ENCODE peak calls at places on chromosomes 4 and X, in ten cellular contexts. One of them, this sample, is unnamed.

GRCh38 chrX:49041683-49042529 is 1.3 kb downstream of the TFE3 start:
- DNase-seq in RWPE1: no peak
- DNase-seq in stimulated activated CD4-positive, alpha-beta T cell treated with anti-CD3 and anti-CD28 coated beads, Interleukin-15, amount 100 ng/mL, for 1 hour: no peak
- DNase-seq in neuronal stem cell: no peak
- DNase-seq in posterior vena cava: no peak
- DNase-seq in NCI-H460: peak
- DNase-seq in activated CD8-positive, alpha-beta T cell treated with anti-CD3 and anti-CD28 coated beads, Interleukin-2, amount 10 ng/mL, durations not matched to agents 7 days and 5 days: peak
- DNase-seq in cardiac muscle cell: peak
- DNase-seq in fibroblast of lung: peak
- DNase-seq in stimulated activated CD8-positive, alpha-beta memory T cell treated with anti-CD3 and anti-CD28 coated beads, Interleukin-7, amount 100 ng/mL, for 24 hours: no peak
- DNase-seq in this sample: no peak

GRCh38 chrX:11525685-11526084 is 140.0 kb downstream of the ARHGAP6 start:
- DNase-seq in stimulated activated CD8-positive, alpha-beta memory T cell treated with anti-CD3 and anti-CD28 coated beads, Interleukin-7, amount 100 ng/mL, for 24 hours: no peak
- DNase-seq in RWPE1: no peak
- DNase-seq in cardiac muscle cell: no peak
- DNase-seq in fibroblast of lung: no peak
- DNase-seq in posterior vena cava: no peak
- DNase-seq in activated CD8-positive, alpha-beta T cell treated with anti-CD3 and anti-CD28 coated beads, Interleukin-2, amount 10 ng/mL, durations not matched to agents 7 days and 5 days: no peak
- DNase-seq in stimulated activated CD4-positive, alpha-beta T cell treated with anti-CD3 and anti-CD28 coated beads, Interleukin-15, amount 100 ng/mL, for 1 hour: no peak
- DNase-seq in NCI-H460: no peak
- DNase-seq in neuronal stem cell: no peak
- DNase-seq in this sample: no peak

GRCh38 chrX:44503550-44503949 is 39.1 kb downstream of the FUNDC1 start:
- DNase-seq in stimulated activated CD8-positive, alpha-beta memory T cell treated with anti-CD3 and anti-CD28 coated beads, Interleukin-7, amount 100 ng/mL, for 24 hours: no peak
- DNase-seq in stimulated activated CD4-positive, alpha-beta T cell treated with anti-CD3 and anti-CD28 coated beads, Interleukin-15, amount 100 ng/mL, for 1 hour: no peak
- DNase-seq in neuronal stem cell: no peak
- DNase-seq in activated CD8-positive, alpha-beta T cell treated with anti-CD3 and anti-CD28 coated beads, Interleukin-2, amount 10 ng/mL, durations not matched to agents 7 days and 5 days: no peak
- DNase-seq in cardiac muscle cell: no peak
- DNase-seq in posterior vena cava: no peak
- DNase-seq in NCI-H460: no peak
- DNase-seq in RWPE1: no peak
- DNase-seq in fibroblast of lung: no peak
- DNase-seq in this sample: no peak

GRCh38 chr4:15489551-15489950 is 19.9 kb downstream of the CC2D2A start:
- DNase-seq in fibroblast of lung: no peak
- DNase-seq in RWPE1: no peak
- DNase-seq in stimulated activated CD4-positive, alpha-beta T cell treated with anti-CD3 and anti-CD28 coated beads, Interleukin-15, amount 100 ng/mL, for 1 hour: no peak
- DNase-seq in stimulated activated CD8-positive, alpha-beta memory T cell treated with anti-CD3 and anti-CD28 coated beads, Interleukin-7, amount 100 ng/mL, for 24 hours: no peak
- DNase-seq in NCI-H460: no peak
- DNase-seq in posterior vena cava: no peak
- DNase-seq in neuronal stem cell: no peak
- DNase-seq in cardiac muscle cell: no peak
- DNase-seq in activated CD8-positive, alpha-beta T cell treated with anti-CD3 and anti-CD28 coated beads, Interleukin-2, amount 10 ng/mL, durations not matched to agents 7 days and 5 days: no peak
- DNase-seq in this sample: no peak

GRCh38 chr4:38034986-38035882 is 75.0 kb downstream of the PTTG2 start:
- DNase-seq in cardiac muscle cell: peak
- DNase-seq in NCI-H460: peak
- DNase-seq in stimulated activated CD8-positive, alpha-beta memory T cell treated with anti-CD3 and anti-CD28 coated beads, Interleukin-7, amount 100 ng/mL, for 24 hours: no peak
- DNase-seq in fibroblast of lung: peak
- DNase-seq in neuronal stem cell: peak
- DNase-seq in activated CD8-positive, alpha-beta T cell treated with anti-CD3 and anti-CD28 coated beads, Interleukin-2, amount 10 ng/mL, durations not matched to agents 7 days and 5 days: peak
- DNase-seq in stimulated activated CD4-positive, alpha-beta T cell treated with anti-CD3 and anti-CD28 coated beads, Interleukin-15, amount 100 ng/mL, for 1 hour: no peak
- DNase-seq in RWPE1: peak
- DNase-seq in posterior vena cava: no peak
- DNase-seq in this sample: no peak

GRCh38 chr4:74109894-74110605 is 11.1 kb upstream of the CXCL2 start:
- DNase-seq in posterior vena cava: no peak
- DNase-seq in NCI-H460: peak
- DNase-seq in cardiac muscle cell: peak
- DNase-seq in stimulated activated CD4-positive, alpha-beta T cell treated with anti-CD3 and anti-CD28 coated beads, Interleukin-15, amount 100 ng/mL, for 1 hour: no peak
- DNase-seq in fibroblast of lung: peak
- DNase-seq in neuronal stem cell: no peak
- DNase-seq in stimulated activated CD8-positive, alpha-beta memory T cell treated with anti-CD3 and anti-CD28 coated beads, Interleukin-7, amount 100 ng/mL, for 24 hours: no peak
- DNase-seq in RWPE1: peak
- DNase-seq in activated CD8-positive, alpha-beta T cell treated with anti-CD3 and anti-CD28 coated beads, Interleukin-2, amount 10 ng/mL, durations not matched to agents 7 days and 5 days: no peak
- DNase-seq in this sample: no peak

GRCh38 chr4:66852843-66853242 is 692.5 kb downstream of the CENPC start:
- DNase-seq in fibroblast of lung: no peak
- DNase-seq in neuronal stem cell: no peak
- DNase-seq in activated CD8-positive, alpha-beta T cell treated with anti-CD3 and anti-CD28 coated beads, Interleukin-2, amount 10 ng/mL, durations not matched to agents 7 days and 5 days: no peak
- DNase-seq in cardiac muscle cell: peak
- DNase-seq in NCI-H460: no peak
- DNase-seq in posterior vena cava: no peak
- DNase-seq in RWPE1: no peak
- DNase-seq in stimulated activated CD4-positive, alpha-beta T cell treated with anti-CD3 and anti-CD28 coated beads, Interleukin-15, amount 100 ng/mL, for 1 hour: no peak
- DNase-seq in stimulated activated CD8-positive, alpha-beta memory T cell treated with anti-CD3 and anti-CD28 coated beads, Interleukin-7, amount 100 ng/mL, for 24 hours: no peak
- DNase-seq in this sample: no peak

GRCh38 chr4:149801416-149801815 is 14.2 kb downstream of the IQCM start:
- DNase-seq in posterior vena cava: no peak
- DNase-seq in fibroblast of lung: no peak
- DNase-seq in stimulated activated CD8-positive, alpha-beta memory T cell treated with anti-CD3 and anti-CD28 coated beads, Interleukin-7, amount 100 ng/mL, for 24 hours: no peak
- DNase-seq in stimulated activated CD4-positive, alpha-beta T cell treated with anti-CD3 and anti-CD28 coated beads, Interleukin-15, amount 100 ng/mL, for 1 hour: no peak
- DNase-seq in cardiac muscle cell: no peak
- DNase-seq in RWPE1: no peak
- DNase-seq in NCI-H460: no peak
- DNase-seq in neuronal stem cell: no peak
- DNase-seq in activated CD8-positive, alpha-beta T cell treated with anti-CD3 and anti-CD28 coated beads, Interleukin-2, amount 10 ng/mL, durations not matched to agents 7 days and 5 days: no peak
- DNase-seq in this sample: no peak

GRCh38 chr4:898869-899555 is 33.1 kb downstream of the GAK start:
- DNase-seq in activated CD8-positive, alpha-beta T cell treated with anti-CD3 and anti-CD28 coated beads, Interleukin-2, amount 10 ng/mL, durations not matched to agents 7 days and 5 days: no peak
- DNase-seq in posterior vena cava: no peak
- DNase-seq in neuronal stem cell: no peak
- DNase-seq in stimulated activated CD4-positive, alpha-beta T cell treated with anti-CD3 and anti-CD28 coated beads, Interleukin-15, amount 100 ng/mL, for 1 hour: no peak
- DNase-seq in stimulated activated CD8-positive, alpha-beta memory T cell treated with anti-CD3 and anti-CD28 coated beads, Interleukin-7, amount 100 ng/mL, for 24 hours: no peak
- DNase-seq in RWPE1: no peak
- DNase-seq in fibroblast of lung: no peak
- DNase-seq in NCI-H460: no peak
- DNase-seq in cardiac muscle cell: no peak
- DNase-seq in this sample: no peak

GRCh38 chr4:141905751-141906150 is 269.4 kb downstream of the IL15 start:
- DNase-seq in neuronal stem cell: no peak
- DNase-seq in fibroblast of lung: peak
- DNase-seq in stimulated activated CD8-positive, alpha-beta memory T cell treated with anti-CD3 and anti-CD28 coated beads, Interleukin-7, amount 100 ng/mL, for 24 hours: no peak
- DNase-seq in NCI-H460: no peak
- DNase-seq in RWPE1: no peak
- DNase-seq in activated CD8-positive, alpha-beta T cell treated with anti-CD3 and anti-CD28 coated beads, Interleukin-2, amount 10 ng/mL, durations not matched to agents 7 days and 5 days: no peak
- DNase-seq in cardiac muscle cell: peak
- DNase-seq in posterior vena cava: no peak
- DNase-seq in stimulated activated CD4-positive, alpha-beta T cell treated with anti-CD3 and anti-CD28 coated beads, Interleukin-15, amount 100 ng/mL, for 1 hour: no peak
- DNase-seq in this sample: no peak

GRCh38 chr4:103887191-103887590 is 167.4 kb upstream of the TACR3 start:
- DNase-seq in stimulated activated CD8-positive, alpha-beta memory T cell treated with anti-CD3 and anti-CD28 coated beads, Interleukin-7, amount 100 ng/mL, for 24 hours: no peak
- DNase-seq in fibroblast of lung: peak
- DNase-seq in RWPE1: no peak
- DNase-seq in NCI-H460: no peak
- DNase-seq in cardiac muscle cell: no peak
- DNase-seq in neuronal stem cell: no peak
- DNase-seq in activated CD8-positive, alpha-beta T cell treated with anti-CD3 and anti-CD28 coated beads, Interleukin-2, amount 10 ng/mL, durations not matched to agents 7 days and 5 days: no peak
- DNase-seq in posterior vena cava: no peak
- DNase-seq in stimulated activated CD4-positive, alpha-beta T cell treated with anti-CD3 and anti-CD28 coated beads, Interleukin-15, amount 100 ng/mL, for 1 hour: no peak
- DNase-seq in this sample: no peak

GRCh38 chrX:1582686-1583437 is 8.5 kb upstream of the AKAP17A start:
- DNase-seq in activated CD8-positive, alpha-beta T cell treated with anti-CD3 and anti-CD28 coated beads, Interleukin-2, amount 10 ng/mL, durations not matched to agents 7 days and 5 days: peak
- DNase-seq in RWPE1: peak
- DNase-seq in cardiac muscle cell: peak
- DNase-seq in stimulated activated CD4-positive, alpha-beta T cell treated with anti-CD3 and anti-CD28 coated beads, Interleukin-15, amount 100 ng/mL, for 1 hour: peak
- DNase-seq in neuronal stem cell: no peak
- DNase-seq in posterior vena cava: peak
- DNase-seq in fibroblast of lung: peak
- DNase-seq in NCI-H460: no peak
- DNase-seq in stimulated activated CD8-positive, alpha-beta memory T cell treated with anti-CD3 and anti-CD28 coated beads, Interleukin-7, amount 100 ng/mL, for 24 hours: no peak
- DNase-seq in this sample: no peak

GRCh38 chr4:128031756-128032384 is 29.2 kb upstream of the LARP1B start:
- DNase-seq in stimulated activated CD4-positive, alpha-beta T cell treated with anti-CD3 and anti-CD28 coated beads, Interleukin-15, amount 100 ng/mL, for 1 hour: no peak
- DNase-seq in NCI-H460: no peak
- DNase-seq in neuronal stem cell: no peak
- DNase-seq in activated CD8-positive, alpha-beta T cell treated with anti-CD3 and anti-CD28 coated beads, Interleukin-2, amount 10 ng/mL, durations not matched to agents 7 days and 5 days: no peak
- DNase-seq in fibroblast of lung: no peak
- DNase-seq in cardiac muscle cell: no peak
- DNase-seq in stimulated activated CD8-positive, alpha-beta memory T cell treated with anti-CD3 and anti-CD28 coated beads, Interleukin-7, amount 100 ng/mL, for 24 hours: no peak
- DNase-seq in posterior vena cava: no peak
- DNase-seq in RWPE1: no peak
- DNase-seq in this sample: no peak

GRCh38 chr4:123832173-123833026 is 435.8 kb downstream of the SPRY1 start:
- DNase-seq in cardiac muscle cell: peak
- DNase-seq in posterior vena cava: peak
- DNase-seq in fibroblast of lung: peak
- DNase-seq in stimulated activated CD4-positive, alpha-beta T cell treated with anti-CD3 and anti-CD28 coated beads, Interleukin-15, amount 100 ng/mL, for 1 hour: no peak
- DNase-seq in stimulated activated CD8-positive, alpha-beta memory T cell treated with anti-CD3 and anti-CD28 coated beads, Interleukin-7, amount 100 ng/mL, for 24 hours: no peak
- DNase-seq in neuronal stem cell: no peak
- DNase-seq in RWPE1: peak
- DNase-seq in NCI-H460: peak
- DNase-seq in activated CD8-positive, alpha-beta T cell treated with anti-CD3 and anti-CD28 coated beads, Interleukin-2, amount 10 ng/mL, durations not matched to agents 7 days and 5 days: no peak
- DNase-seq in this sample: peak

GRCh38 chr4:26899991-26900390 is 39.4 kb downstream of the STIM2 start:
- DNase-seq in RWPE1: no peak
- DNase-seq in fibroblast of lung: no peak
- DNase-seq in cardiac muscle cell: peak
- DNase-seq in posterior vena cava: no peak
- DNase-seq in NCI-H460: no peak
- DNase-seq in neuronal stem cell: no peak
- DNase-seq in stimulated activated CD4-positive, alpha-beta T cell treated with anti-CD3 and anti-CD28 coated beads, Interleukin-15, amount 100 ng/mL, for 1 hour: no peak
- DNase-seq in stimulated activated CD8-positive, alpha-beta memory T cell treated with anti-CD3 and anti-CD28 coated beads, Interleukin-7, amount 100 ng/mL, for 24 hours: no peak
- DNase-seq in activated CD8-positive, alpha-beta T cell treated with anti-CD3 and anti-CD28 coated beads, Interleukin-2, amount 10 ng/mL, durations not matched to agents 7 days and 5 days: no peak
- DNase-seq in this sample: no peak

GRCh38 chr4:186201535-186202230 is 10.3 kb downstream of the CYP4V2 start:
- DNase-seq in RWPE1: no peak
- DNase-seq in posterior vena cava: no peak
- DNase-seq in neuronal stem cell: peak
- DNase-seq in stimulated activated CD8-positive, alpha-beta memory T cell treated with anti-CD3 and anti-CD28 coated beads, Interleukin-7, amount 100 ng/mL, for 24 hours: no peak
- DNase-seq in activated CD8-positive, alpha-beta T cell treated with anti-CD3 and anti-CD28 coated beads, Interleukin-2, amount 10 ng/mL, durations not matched to agents 7 days and 5 days: peak
- DNase-seq in NCI-H460: peak
- DNase-seq in cardiac muscle cell: peak
- DNase-seq in fibroblast of lung: no peak
- DNase-seq in stimulated activated CD4-positive, alpha-beta T cell treated with anti-CD3 and anti-CD28 coated beads, Interleukin-15, amount 100 ng/mL, for 1 hour: peak
- DNase-seq in this sample: no peak

GRCh38 chrX:11533211-11533651 is 132.5 kb downstream of the ARHGAP6 start:
- DNase-seq in NCI-H460: peak
- DNase-seq in fibroblast of lung: peak
- DNase-seq in activated CD8-positive, alpha-beta T cell treated with anti-CD3 and anti-CD28 coated beads, Interleukin-2, amount 10 ng/mL, durations not matched to agents 7 days and 5 days: no peak
- DNase-seq in neuronal stem cell: peak
- DNase-seq in stimulated activated CD4-positive, alpha-beta T cell treated with anti-CD3 and anti-CD28 coated beads, Interleukin-15, amount 100 ng/mL, for 1 hour: no peak
- DNase-seq in posterior vena cava: no peak
- DNase-seq in cardiac muscle cell: peak
- DNase-seq in stimulated activated CD8-positive, alpha-beta memory T cell treated with anti-CD3 and anti-CD28 coated beads, Interleukin-7, amount 100 ng/mL, for 24 hours: no peak
- DNase-seq in RWPE1: peak
- DNase-seq in this sample: no peak

GRCh38 chr4:11602606-11603355 is 174.1 kb upstream of the HS3ST1 start:
- DNase-seq in stimulated activated CD8-positive, alpha-beta memory T cell treated with anti-CD3 and anti-CD28 coated beads, Interleukin-7, amount 100 ng/mL, for 24 hours: no peak
- DNase-seq in stimulated activated CD4-positive, alpha-beta T cell treated with anti-CD3 and anti-CD28 coated beads, Interleukin-15, amount 100 ng/mL, for 1 hour: no peak
- DNase-seq in NCI-H460: no peak
- DNase-seq in RWPE1: no peak
- DNase-seq in neuronal stem cell: no peak
- DNase-seq in posterior vena cava: no peak
- DNase-seq in activated CD8-positive, alpha-beta T cell treated with anti-CD3 and anti-CD28 coated beads, Interleukin-2, amount 10 ng/mL, durations not matched to agents 7 days and 5 days: no peak
- DNase-seq in cardiac muscle cell: no peak
- DNase-seq in fibroblast of lung: no peak
- DNase-seq in this sample: no peak

GRCh38 chr4:7956306-7957112 is 16.8 kb upstream of the AFAP1 start:
- DNase-seq in cardiac muscle cell: peak
- DNase-seq in posterior vena cava: peak
- DNase-seq in NCI-H460: no peak
- DNase-seq in RWPE1: peak
- DNase-seq in stimulated activated CD4-positive, alpha-beta T cell treated with anti-CD3 and anti-CD28 coated beads, Interleukin-15, amount 100 ng/mL, for 1 hour: no peak
- DNase-seq in activated CD8-positive, alpha-beta T cell treated with anti-CD3 and anti-CD28 coated beads, Interleukin-2, amount 10 ng/mL, durations not matched to agents 7 days and 5 days: no peak
- DNase-seq in fibroblast of lung: peak
- DNase-seq in neuronal stem cell: no peak
- DNase-seq in stimulated activated CD8-positive, alpha-beta memory T cell treated with anti-CD3 and anti-CD28 coated beads, Interleukin-7, amount 100 ng/mL, for 24 hours: no peak
- DNase-seq in this sample: no peak

GRCh38 chr4:40264995-40265909 is 68.4 kb downstream of the RHOH start:
- DNase-seq in RWPE1: no peak
- DNase-seq in stimulated activated CD8-positive, alpha-beta memory T cell treated with anti-CD3 and anti-CD28 coated beads, Interleukin-7, amount 100 ng/mL, for 24 hours: no peak
- DNase-seq in fibroblast of lung: peak
- DNase-seq in stimulated activated CD4-positive, alpha-beta T cell treated with anti-CD3 and anti-CD28 coated beads, Interleukin-15, amount 100 ng/mL, for 1 hour: no peak
- DNase-seq in NCI-H460: no peak
- DNase-seq in neuronal stem cell: no peak
- DNase-seq in cardiac muscle cell: no peak
- DNase-seq in posterior vena cava: no peak
- DNase-seq in activated CD8-positive, alpha-beta T cell treated with anti-CD3 and anti-CD28 coated beads, Interleukin-2, amount 10 ng/mL, durations not matched to agents 7 days and 5 days: peak
- DNase-seq in this sample: no peak

GRCh38 chr4:77352192-77352591 is 195.2 kb downstream of the CCNG2 start:
- DNase-seq in RWPE1: no peak
- DNase-seq in activated CD8-positive, alpha-beta T cell treated with anti-CD3 and anti-CD28 coated beads, Interleukin-2, amount 10 ng/mL, durations not matched to agents 7 days and 5 days: no peak
- DNase-seq in neuronal stem cell: no peak
- DNase-seq in stimulated activated CD8-positive, alpha-beta memory T cell treated with anti-CD3 and anti-CD28 coated beads, Interleukin-7, amount 100 ng/mL, for 24 hours: no peak
- DNase-seq in NCI-H460: no peak
- DNase-seq in stimulated activated CD4-positive, alpha-beta T cell treated with anti-CD3 and anti-CD28 coated beads, Interleukin-15, amount 100 ng/mL, for 1 hour: no peak
- DNase-seq in cardiac muscle cell: no peak
- DNase-seq in posterior vena cava: no peak
- DNase-seq in fibroblast of lung: no peak
- DNase-seq in this sample: no peak

GRCh38 chrX:95950679-95951078 is 734.0 kb upstream of the DIAPH2 start:
- DNase-seq in cardiac muscle cell: no peak
- DNase-seq in posterior vena cava: no peak
- DNase-seq in RWPE1: no peak
- DNase-seq in NCI-H460: no peak
- DNase-seq in neuronal stem cell: no peak
- DNase-seq in stimulated activated CD4-positive, alpha-beta T cell treated with anti-CD3 and anti-CD28 coated beads, Interleukin-15, amount 100 ng/mL, for 1 hour: no peak
- DNase-seq in stimulated activated CD8-positive, alpha-beta memory T cell treated with anti-CD3 and anti-CD28 coated beads, Interleukin-7, amount 100 ng/mL, for 24 hours: no peak
- DNase-seq in activated CD8-positive, alpha-beta T cell treated with anti-CD3 and anti-CD28 coated beads, Interleukin-2, amount 10 ng/mL, durations not matched to agents 7 days and 5 days: no peak
- DNase-seq in fibroblast of lung: no peak
- DNase-seq in this sample: no peak

GRCh38 chr4:174230680-174231079 is 52.8 kb downstream of the FBXO8 start:
- DNase-seq in NCI-H460: no peak
- DNase-seq in stimulated activated CD4-positive, alpha-beta T cell treated with anti-CD3 and anti-CD28 coated beads, Interleukin-15, amount 100 ng/mL, for 1 hour: no peak
- DNase-seq in neuronal stem cell: no peak
- DNase-seq in cardiac muscle cell: no peak
- DNase-seq in fibroblast of lung: no peak
- DNase-seq in stimulated activated CD8-positive, alpha-beta memory T cell treated with anti-CD3 and anti-CD28 coated beads, Interleukin-7, amount 100 ng/mL, for 24 hours: no peak
- DNase-seq in RWPE1: no peak
- DNase-seq in posterior vena cava: no peak
- DNase-seq in activated CD8-positive, alpha-beta T cell treated with anti-CD3 and anti-CD28 coated beads, Interleukin-2, amount 10 ng/mL, durations not matched to agents 7 days and 5 days: no peak
- DNase-seq in this sample: no peak

GRCh38 chrX:119273807-119274192 is 37.7 kb downstream of the PGRMC1 start:
- DNase-seq in fibroblast of lung: no peak
- DNase-seq in posterior vena cava: no peak
- DNase-seq in neuronal stem cell: no peak
- DNase-seq in cardiac muscle cell: no peak
- DNase-seq in NCI-H460: no peak
- DNase-seq in activated CD8-positive, alpha-beta T cell treated with anti-CD3 and anti-CD28 coated beads, Interleukin-2, amount 10 ng/mL, durations not matched to agents 7 days and 5 days: no peak
- DNase-seq in stimulated activated CD4-positive, alpha-beta T cell treated with anti-CD3 and anti-CD28 coated beads, Interleukin-15, amount 100 ng/mL, for 1 hour: no peak
- DNase-seq in RWPE1: no peak
- DNase-seq in stimulated activated CD8-positive, alpha-beta memory T cell treated with anti-CD3 and anti-CD28 coated beads, Interleukin-7, amount 100 ng/mL, for 24 hours: no peak
- DNase-seq in this sample: no peak

GRCh38 chrX:9919632-9920172 is 47.5 kb upstream of the CLDN34 start:
- DNase-seq in activated CD8-positive, alpha-beta T cell treated with anti-CD3 and anti-CD28 coated beads, Interleukin-2, amount 10 ng/mL, durations not matched to agents 7 days and 5 days: no peak
- DNase-seq in RWPE1: no peak
- DNase-seq in fibroblast of lung: no peak
- DNase-seq in neuronal stem cell: no peak
- DNase-seq in stimulated activated CD8-positive, alpha-beta memory T cell treated with anti-CD3 and anti-CD28 coated beads, Interleukin-7, amount 100 ng/mL, for 24 hours: no peak
- DNase-seq in NCI-H460: no peak
- DNase-seq in cardiac muscle cell: no peak
- DNase-seq in stimulated activated CD4-positive, alpha-beta T cell treated with anti-CD3 and anti-CD28 coated beads, Interleukin-15, amount 100 ng/mL, for 1 hour: no peak
- DNase-seq in posterior vena cava: no peak
- DNase-seq in this sample: no peak

GRCh38 chrX:153878969-153879653 is 6.9 kb downstream of the L1CAM start:
- DNase-seq in stimulated activated CD4-positive, alpha-beta T cell treated with anti-CD3 and anti-CD28 coated beads, Interleukin-15, amount 100 ng/mL, for 1 hour: no peak
- DNase-seq in posterior vena cava: no peak
- DNase-seq in NCI-H460: no peak
- DNase-seq in activated CD8-positive, alpha-beta T cell treated with anti-CD3 and anti-CD28 coated beads, Interleukin-2, amount 10 ng/mL, durations not matched to agents 7 days and 5 days: no peak
- DNase-seq in cardiac muscle cell: no peak
- DNase-seq in neuronal stem cell: no peak
- DNase-seq in RWPE1: no peak
- DNase-seq in stimulated activated CD8-positive, alpha-beta memory T cell treated with anti-CD3 and anti-CD28 coated beads, Interleukin-7, amount 100 ng/mL, for 24 hours: no peak
- DNase-seq in fibroblast of lung: no peak
- DNase-seq in this sample: no peak

GRCh38 chrX:21661316-21661715 is 3.2 kb upstream of the KLHL34 start:
- DNase-seq in stimulated activated CD4-positive, alpha-beta T cell treated with anti-CD3 and anti-CD28 coated beads, Interleukin-15, amount 100 ng/mL, for 1 hour: no peak
- DNase-seq in posterior vena cava: no peak
- DNase-seq in cardiac muscle cell: no peak
- DNase-seq in NCI-H460: no peak
- DNase-seq in activated CD8-positive, alpha-beta T cell treated with anti-CD3 and anti-CD28 coated beads, Interleukin-2, amount 10 ng/mL, durations not matched to agents 7 days and 5 days: no peak
- DNase-seq in stimulated activated CD8-positive, alpha-beta memory T cell treated with anti-CD3 and anti-CD28 coated beads, Interleukin-7, amount 100 ng/mL, for 24 hours: no peak
- DNase-seq in fibroblast of lung: no peak
- DNase-seq in neuronal stem cell: no peak
- DNase-seq in RWPE1: peak
- DNase-seq in this sample: no peak

GRCh38 chrX:26008042-26008441 is 130.1 kb upstream of the MAGEB18 start:
- DNase-seq in RWPE1: no peak
- DNase-seq in NCI-H460: no peak
- DNase-seq in posterior vena cava: no peak
- DNase-seq in stimulated activated CD8-positive, alpha-beta memory T cell treated with anti-CD3 and anti-CD28 coated beads, Interleukin-7, amount 100 ng/mL, for 24 hours: no peak
- DNase-seq in cardiac muscle cell: no peak
- DNase-seq in neuronal stem cell: no peak
- DNase-seq in stimulated activated CD4-positive, alpha-beta T cell treated with anti-CD3 and anti-CD28 coated beads, Interleukin-15, amount 100 ng/mL, for 1 hour: no peak
- DNase-seq in activated CD8-positive, alpha-beta T cell treated with anti-CD3 and anti-CD28 coated beads, Interleukin-2, amount 10 ng/mL, durations not matched to agents 7 days and 5 days: no peak
- DNase-seq in fibroblast of lung: no peak
- DNase-seq in this sample: no peak

This sample was measured in thoracic aorta.